ENCODE peak calls at places on chromosomes 5 and 9, in seven cellular contexts. T is fibroblast of gingiva; P is HT-29; H is stimulated activated CD4-positive, alpha-beta T cell treated with anti-CD3 and anti-CD28 coated beads, Interleukin-1b, Interleukin-23, amount 100 ng/mL, for 4 hours; M is activated T-cell treated with anti-CD3 and anti-CD28 coated beads, Interleukin-2, amount 50 U/mL, for 72 hours; Q is breast epithelium; V is PC-9. F is an unnamed sample.

GRCh38 chr9:103999375-104000062 is 94.6 kb upstream of the SMC2 start:
- DNase-seq in H (no peak), Q (no peak), V (no peak), M (no peak), P (no peak), T (no peak), F (no peak)

GRCh38 chr5:124342586-124342985 is 403.9 kb downstream of the ZNF608 start:
- DNase-seq in M (no peak), T (peak; percentile 7), V (no peak), Q (no peak), P (no peak), H (no peak), F (no peak)

GRCh38 chr5:122401991-122402710 is 90.1 kb downstream of the SNCAIP start:
- DNase-seq in V (no peak), Q (no peak), H (no peak), P (peak; percentile 7), T (no peak), M (no peak), F (no peak)

GRCh38 chr5:90909945-90910344 is 351.3 kb downstream of the ADGRV1 start:
- DNase-seq in T (no peak), H (no peak), M (no peak), Q (no peak), P (no peak), V (no peak), F (no peak)

GRCh38 chr9:123062306-123063171 is 29.1 kb downstream of the GPR21 start:
- DNase-seq in V (no peak), T (peak; percentile 14), H (no peak), Q (no peak), P (no peak), M (no peak), F (no peak)

GRCh38 chr9:107215381-107215780 is 67.7 kb upstream of the RAD23B start:
- DNase-seq in T (no peak), M (no peak), H (no peak), V (no peak), P (no peak), Q (no peak), F (no peak)

GRCh38 chr5:171795381-171795780 is 9.8 kb downstream of the SMIM23 start:
- DNase-seq in T (no peak), P (no peak), H (no peak), M (no peak), Q (peak; percentile 67), V (no peak), F (no peak)

GRCh38 chr5:6583049-6583880 is 49.6 kb downstream of the NSUN2 start:
- DNase-seq in M (peak; percentile 36), T (no peak), H (peak; percentile 7), Q (no peak), V (no peak), P (no peak), F (peak; percentile 68)

GRCh38 chr9:35914307-35914807 is 5.1 kb downstream of the SPAAR start:
- DNase-seq in M (no peak), P (peak; percentile 68), H (no peak), T (no peak), V (peak; percentile 69), Q (peak; percentile 88), F (no peak)

GRCh38 chr9:71929223-71929622 is 17.8 kb downstream of the C9orf85 start:
- DNase-seq in T (peak; percentile 71), H (no peak), M (no peak), P (no peak), Q (no peak), V (peak; percentile 70), F (no peak)

GRCh38 chr5:123438902-123439301 is 15.7 kb upstream of the CEP120 start:
- DNase-seq in H (no peak), V (peak; percentile 43), T (no peak), M (peak; percentile 36), P (no peak), Q (no peak), F (no peak)

GRCh38 chr9:37395229-37395628 is 27.3 kb upstream of the GRHPR start:
- DNase-seq in P (no peak), V (no peak), M (no peak), Q (no peak), H (no peak), T (no peak), F (no peak)

GRCh38 chr5:168214886-168215285 is 76.6 kb upstream of the WWC1 start:
- DNase-seq in M (no peak), H (no peak), Q (no peak), V (no peak), T (no peak), P (no peak), F (no peak)

GRCh38 chr5:163705983-163706771 is 200.8 kb downstream of the MAT2B start:
- DNase-seq in P (no peak), T (no peak), V (no peak), Q (no peak), M (no peak), H (no peak), F (no peak)

GRCh38 chr5:383621-384020 is 59.4 kb upstream of the EXOC3 start:
- DNase-seq in P (no peak), T (no peak), H (no peak), V (no peak), Q (no peak), M (no peak), F (no peak)

GRCh38 chr5:119063579-119064379 is 7.1 kb upstream of the DMXL1 start:
- DNase-seq in P (peak; percentile 6), V (no peak), Q (no peak), M (peak; percentile 37), T (no peak), H (no peak), F (no peak)